ENCODE peak calls at places on chromosome 7, in five cellular contexts. L is B cell, R is aorta, P is AG09309, S is NCI-H1436. M is an unnamed sample.
A peak's percentile ranks its signal among the peaks of the same experiment; 100 is the strongest.

GRCh38 chr7:147651601-147652000 is 939.0 kb upstream of the C7orf33 start:
- DNase-seq in P (no peak), L (no peak), R (no peak), S (no peak), M (no peak)

GRCh38 chr7:33886100-33886623 is 19.2 kb upstream of the BMPER start:
- DNase-seq in P (no peak), S (peak; percentile 29), R (no peak), L (no peak), M (no peak)

GRCh38 chr7:32879460-32879859 is 12.1 kb downstream of the KBTBD2 start:
- DNase-seq in P (no peak), S (no peak), L (no peak), R (no peak), M (no peak)

GRCh38 chr7:129650056-129650758 is 38.7 kb downstream of the NRF1 start:
- DNase-seq in L (no peak), S (no peak), R (no peak), P (no peak), M (no peak)

GRCh38 chr7:146492017-146492416 is 375.4 kb downstream of the CNTNAP2 start:
- DNase-seq in P (no peak), S (no peak), R (no peak), L (no peak), M (no peak)

GRCh38 chr7:44565097-44565794 is 8.5 kb downstream of the DDX56 start:
- DNase-seq in P (no peak), S (no peak), R (peak; percentile 88), L (peak; percentile 75), M (peak; percentile 70)

GRCh38 chr7:48636391-48637015 is 287.8 kb upstream of the CDC14C start:
- DNase-seq in P (no peak), R (no peak), L (no peak), S (no peak), M (no peak)

GRCh38 chr7:55065079-55065478 is 46.3 kb downstream of the EGFR start:
- DNase-seq in P (peak; percentile 97), L (no peak), S (no peak), R (no peak), M (no peak)

GRCh38 chr7:85215098-85215497 is 28.2 kb upstream of the SEMA3D start:
- DNase-seq in S (no peak), P (no peak), L (no peak), R (no peak), M (no peak)

GRCh38 chr7:27303021-27303420 is 60.4 kb downstream of the EVX1 start:
- DNase-seq in R (no peak), S (no peak), P (no peak), L (no peak), M (no peak)

GRCh38 chr7:50164552-50165220 is 71.6 kb upstream of the ZPBP start:
- DNase-seq in P (no peak), L (no peak), S (no peak), R (no peak), M (no peak)

GRCh38 chr7:43362652-43363428 is 220.1 kb upstream of the STK17A start:
- DNase-seq in R (no peak), S (no peak), P (peak; percentile 8), L (no peak), M (no peak)

GRCh38 chr7:64795176-64795575 is 948 bp downstream of the ZNF138 start:
- DNase-seq in P (no peak), S (no peak), R (no peak), L (no peak), M (no peak)

GRCh38 chr7:77855371-77856083 is 57.0 kb downstream of the PHTF2 start:
- DNase-seq in S (no peak), R (no peak), L (no peak), P (no peak), M (no peak)

GRCh38 chr7:130486114-130486962 is 5.5 kb upstream of the MEST start:
- DNase-seq in P (no peak), L (peak; percentile 73), S (no peak), R (peak; percentile 79), M (no peak)

GRCh38 chr7:24536670-24537069 is 36.6 kb upstream of the PALS2 start:
- DNase-seq in S (no peak), L (no peak), R (no peak), P (no peak), M (no peak)

GRCh38 chr7:85695041-85695990 is 508.5 kb upstream of the SEMA3D start:
- DNase-seq in L (no peak), P (no peak), R (no peak), S (no peak), M (no peak)

GRCh38 chr7:24756545-24756988 is 697 bp downstream of the GSDME start:
- DNase-seq in P (no peak), L (peak; percentile 38), R (peak; percentile 76), S (no peak), M (no peak)

GRCh38 chr7:92768501-92769360 is 67.6 kb downstream of the CDK6 start:
- DNase-seq in R (no peak), L (no peak), P (no peak), S (peak; percentile 19), M (no peak)

GRCh38 chr7:100602889-100603696 is 930 bp downstream of the PCOLCE start:
- DNase-seq in P (peak; percentile 62), L (no peak), R (peak; percentile 90), S (no peak), M (no peak)

GRCh38 chr7:134140889-134141867 is 14.0 kb downstream of the LRGUK start:
- DNase-seq in L (peak; percentile 64), R (peak; percentile 88), P (no peak), S (no peak), M (peak; percentile 46)

GRCh38 chr7:101125989-101126650 is 784 bp upstream of the SERPINE1 start:
- DNase-seq in S (no peak), R (peak; percentile 91), L (peak; percentile 35), P (no peak), M (no peak)

M was measured in GM12891.